ENCODE peak calls at places on chromosomes 11 and 22, in eight cellular contexts. I is heart right ventricle, E is BJ, B is PC-9, G is ovary, N is spleen, W is left ventricle myocardium inferior, A is MM.1S. S is an unnamed sample. For H3K36me3, the result is how much of the 10 kb centered on the place peaks cover.

GRCh38 chr22:26777402-26777801 is 120.0 kb downstream of the MIAT start:
- DNase-seq in G (no peak), E (peak), B (peak), N (no peak), I (no peak), W (no peak), A (no peak), S (no peak)

GRCh38 chr11:1301220-1302000 is 8.0 kb downstream of the TOLLIP start:
- DNase-seq in G (peak), W (no peak), I (no peak), N (peak), B (no peak), A (no peak), E (no peak), S (no peak)

GRCh38 chr11:129881570-129882170 is 13.7 kb downstream of the NFRKB start:
- DNase-seq in I (no peak), B (peak), A (peak), W (no peak), N (no peak), G (no peak), E (no peak), S (no peak)

GRCh38 chr11:62461740-62462522 is 43.1 kb downstream of the SCGB1A1 start:
- DNase-seq in I (no peak), W (no peak), B (no peak), E (peak), G (no peak), A (peak), N (no peak), S (no peak)

GRCh38 chr11:107619926-107620325 is 29.0 kb downstream of the ELMOD1 start:
- DNase-seq in B (no peak), E (no peak), A (no peak), G (no peak), N (no peak), I (no peak), W (no peak), S (no peak)

GRCh38 chr11:70661763-70662501 is 263.6 kb downstream of the CTTN start:
- DNase-seq in W (no peak), I (no peak), E (no peak), G (no peak), B (no peak), N (no peak), A (no peak), S (no peak)

GRCh38 chr11:57598831-57599155 is 1.3 kb downstream of the SERPING1 start:
- DNase-seq in E (no peak), I (no peak), G (peak), A (no peak), N (no peak), B (no peak), W (no peak), S (no peak)

GRCh38 chr11:64742940-64743590 is 877 bp downstream of the RASGRP2 start:
- DNase-seq in B (peak), E (no peak), G (peak), A (peak), I (peak), N (peak), W (peak), S (no peak)

GRCh38 chr11:35302388-35302787 is 117.0 kb downstream of the SLC1A2 start:
- DNase-seq in E (no peak), G (no peak), W (no peak), I (no peak), A (no peak), B (no peak), N (no peak), S (no peak)

GRCh38 chr11:21654091-21654490 is 538.8 kb upstream of the ANO5 start:
- DNase-seq in E (no peak), G (no peak), I (no peak), N (no peak), A (no peak), B (no peak), W (no peak), S (no peak)

GRCh38 chr22:18035740-18036139 is 11.4 kb upstream of the MICAL3 start:
- DNase-seq in I (no peak), W (peak), N (peak), E (no peak), B (peak), G (no peak), A (no peak), S (no peak)

GRCh38 chr22:25759825-25760231 is 17.8 kb downstream of the MYO18B start:
- DNase-seq in I (no peak), W (no peak), E (peak), N (no peak), G (no peak), A (no peak), B (peak), S (peak)

GRCh38 chr11:117604349-117604995 is 192.5 kb downstream of the DSCAML1 start:
- DNase-seq in E (no peak), W (no peak), A (no peak), I (no peak), B (no peak), N (no peak), G (no peak), S (no peak)

GRCh38 chr11:103803062-103803461 is 233.4 kb upstream of the DDI1 start:
- DNase-seq in A (no peak), W (no peak), I (no peak), N (no peak), G (no peak), B (no peak), E (no peak), S (peak)

GRCh38 chr11:1878134-1879031 is 13.3 kb downstream of the PRR33 start:
- DNase-seq in N (peak), E (no peak), I (peak), W (peak), A (no peak), G (peak), B (no peak), S (no peak)

GRCh38 chr11:28903716-28904115 is 795.5 kb downstream of the METTL15 start:
- DNase-seq in W (no peak), E (no peak), B (no peak), A (no peak), G (no peak), N (no peak), I (no peak), S (no peak)

GRCh38 chr11:33912405-33913361 is 20.8 kb upstream of the LMO2 start:
- DNase-seq in E (peak), B (peak), G (no peak), N (peak), A (no peak), W (no peak), I (no peak), S (peak)

GRCh38 chr22:21100149-21101032 is 54.6 kb downstream of the LRRC74B start:
- DNase-seq in E (no peak), A (no peak), I (no peak), N (no peak), W (no peak), G (no peak), B (no peak), S (no peak)

GRCh38 chr11:113014262-113014661 is 53.0 kb downstream of the NCAM1 start:
- DNase-seq in N (no peak), W (no peak), E (no peak), G (no peak), I (no peak), A (no peak), B (no peak), S (no peak)

GRCh38 chr22:29702931-29703594 is 16.7 kb upstream of the CABP7 start:
- DNase-seq in E (no peak), I (peak), N (no peak), A (no peak), B (no peak), W (peak), G (no peak), S (no peak)

GRCh38 chr11:1041471-1041870 is 5.0 kb upstream of the MUC6 start:
- DNase-seq in I (peak), A (no peak), W (no peak), N (peak), E (no peak), B (peak), G (no peak), S (no peak)

GRCh38 chr11:113263458-113264095 is 50.8 kb upstream of the TTC12 start:
- DNase-seq in W (no peak), N (no peak), B (no peak), E (no peak), G (no peak), A (no peak), I (no peak), S (no peak)

DNA sequence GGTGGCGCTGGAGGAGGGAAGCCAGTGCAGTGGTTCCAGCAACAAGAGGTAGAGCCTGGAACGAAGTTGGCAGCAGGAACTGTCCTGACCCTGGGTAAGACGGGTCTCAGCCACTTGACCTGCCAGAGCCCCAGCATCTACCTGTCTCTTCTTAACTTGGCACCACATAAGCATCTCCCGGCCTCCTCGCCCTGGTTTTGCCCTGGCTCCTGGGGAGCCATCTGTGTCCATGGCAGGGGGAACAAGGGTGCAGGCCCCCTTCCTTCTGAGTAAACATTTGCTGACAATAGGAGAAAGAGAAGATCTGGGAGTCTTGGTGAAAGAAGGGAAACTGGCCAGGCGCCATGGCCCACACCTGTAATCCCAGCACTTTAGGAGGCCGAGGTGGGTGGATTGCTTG is 12.8 kb downstream of the P2RY2 start:
- DNase-seq in W (no peak), A (no peak), G (peak), E (no peak), N (peak), B (no peak), I (no peak), S (no peak)
- TF ChIP-seq CTCF in W (no peak), A (no peak), G (no peak), E (no peak), N (no peak), B (no peak), I (no peak), S (no peak)

DNA sequence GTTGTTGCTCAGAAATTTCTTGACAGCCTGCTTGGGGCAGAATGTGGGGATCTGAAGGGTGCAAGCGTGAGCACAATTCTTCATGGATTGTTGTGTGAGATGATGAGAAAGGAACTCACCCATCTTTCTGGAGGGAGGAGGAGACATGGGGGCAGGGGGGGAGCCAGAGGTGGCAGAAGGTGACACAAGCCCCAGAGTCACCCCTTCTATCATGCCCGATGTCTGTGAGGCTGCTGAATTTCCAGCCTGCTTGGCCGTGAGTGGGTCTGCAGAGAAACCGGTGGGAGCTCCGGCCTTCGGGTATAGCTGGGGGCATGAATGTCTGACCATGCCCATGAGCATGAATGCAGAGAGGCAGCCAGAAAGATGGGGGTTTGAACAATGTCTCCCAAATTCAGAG is 870.7 kb downstream of the TBC1D22A start:
- DNase-seq in N (no peak), W (no peak), E (no peak), B (no peak), A (no peak), G (no peak), I (no peak), S (no peak)
- H3K4me3 ChIP-seq in N (no peak), W (no peak), E (no peak), B (peak), A (no peak), G (no peak), I (no peak), S (no peak)

GRCh38 chr11:118643995-118644345 is 35.5 kb downstream of the TREH start:
- DNase-seq in E (no peak), A (no peak), G (no peak), I (no peak), B (no peak), W (no peak), N (no peak), S (no peak)
- H3K36me3 ChIP-seq in E (half or more), A (under half), G (under half), I (under half), B (under half), W (half or more), N (under half), S (under half)

DNA sequence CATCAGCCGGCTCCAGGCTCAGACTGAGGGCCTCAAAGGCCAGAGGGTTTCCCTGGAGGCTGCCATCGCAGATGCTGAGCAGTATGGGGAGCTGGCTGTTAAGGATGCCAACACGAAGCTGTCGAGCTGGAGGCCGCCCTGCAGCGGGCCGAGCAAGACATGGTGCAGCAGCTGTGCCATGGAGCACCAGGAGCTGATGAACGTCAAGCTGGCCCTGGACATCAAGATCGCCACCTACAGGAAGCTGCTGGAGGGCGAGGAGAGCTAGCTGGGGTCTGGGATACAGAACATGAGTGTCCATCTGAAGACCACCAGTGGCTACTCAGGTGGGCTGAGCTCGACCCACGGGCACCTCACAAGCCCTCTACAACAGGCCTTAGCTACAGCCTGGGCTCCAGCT is 4.0 kb upstream of the SCUBE2 start:
- DNase-seq in G (no peak), E (no peak), A (no peak), W (no peak), N (no peak), I (no peak), B (no peak), S (no peak)
- TF ChIP-seq CTCF in G (no peak), E (peak), A (peak), W (no peak), N (no peak), I (no peak), B (no peak), S (no peak)

DNA sequence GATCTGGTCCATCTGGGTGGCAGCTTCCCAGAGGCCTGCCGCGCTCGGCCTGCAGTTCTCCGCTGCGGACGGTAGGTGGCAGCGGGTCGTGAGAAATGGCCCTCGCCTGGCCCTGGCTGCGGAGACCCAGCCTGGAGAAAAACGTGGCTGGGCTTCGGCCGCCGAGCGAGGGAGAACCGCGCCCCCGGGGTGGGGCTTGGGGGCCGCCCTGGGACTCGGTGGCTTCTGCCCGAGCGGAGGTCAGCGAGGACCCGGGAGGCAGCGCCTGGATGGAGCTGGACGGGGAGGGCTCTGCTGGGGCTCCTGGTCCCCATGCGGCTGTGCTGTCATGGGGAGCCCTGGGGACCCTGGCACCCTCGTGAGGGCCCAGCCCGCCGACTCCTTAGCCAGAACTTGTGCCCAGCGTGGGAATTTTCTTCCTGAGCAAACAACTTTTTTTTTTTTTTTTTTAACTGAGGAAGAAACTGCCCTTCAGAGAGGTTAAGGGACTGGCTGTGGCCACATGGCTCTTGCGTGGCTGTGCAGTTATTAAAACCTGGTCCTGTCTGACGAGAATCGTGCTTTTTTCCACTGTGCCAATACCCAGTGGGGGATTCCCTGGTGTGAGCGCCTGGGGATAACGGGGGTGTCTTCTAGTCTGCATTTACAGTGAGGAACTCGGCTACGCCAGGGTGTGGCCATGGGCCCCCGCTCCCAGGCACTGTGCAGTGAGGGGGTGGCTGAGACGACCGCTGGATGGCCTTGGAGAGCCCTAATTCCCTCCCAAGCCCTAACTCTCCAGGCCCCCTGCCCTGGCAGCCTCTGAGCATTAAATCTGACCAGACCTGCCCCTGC is 535.6 kb downstream of the INSC start:
- DNase-seq in N (peak), I (peak), B (peak), A (peak), W (peak), G (peak), E (peak), S (no peak)
- H3K4me3 ChIP-seq in N (peak), I (peak), B (peak), A (peak), W (peak), G (peak), E (peak), S (peak)

DNA sequence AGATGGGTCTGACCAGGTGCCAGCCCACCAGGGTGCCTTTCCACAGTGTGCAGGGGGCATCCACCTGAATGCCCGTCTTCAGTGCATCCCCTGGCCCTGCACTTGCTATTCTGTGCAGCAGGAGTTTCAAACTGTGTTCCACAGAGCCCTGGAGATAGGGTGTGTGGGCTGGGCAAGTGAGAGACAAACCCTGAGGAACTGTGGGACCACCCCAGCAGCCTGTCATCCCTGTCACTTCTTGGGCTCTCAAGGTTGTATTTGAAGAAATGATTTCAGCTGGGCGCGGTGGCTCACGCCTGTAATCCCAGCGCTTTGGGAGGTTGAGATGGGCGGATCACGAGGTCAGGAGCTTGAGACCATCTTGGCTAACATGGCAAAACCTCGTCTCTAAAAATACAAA is 6.4 kb upstream of the DGAT2 start:
- DNase-seq in G (no peak), N (no peak), B (no peak), A (no peak), I (no peak), W (no peak), E (no peak), S (no peak)
- H3K36me3 ChIP-seq in G (under half), N (under half), B (under half), A (under half), I (under half), W (under half), E (under half), S (under half)

GRCh38 chr11:44785856-44786606 is 59.3 kb downstream of the TSPAN18 start:
- DNase-seq in I (no peak), B (no peak), W (no peak), G (no peak), N (peak), E (no peak), A (no peak), S (no peak)
- TF ChIP-seq CTCF in I (no peak), B (peak), W (peak), G (no peak), N (no peak), E (peak), A (no peak), S (peak)

GRCh38 chr22:44672632-44673031 is 29.4 kb upstream of the PRR5 start:
- DNase-seq in G (no peak), I (no peak), W (no peak), A (no peak), E (no peak), N (no peak), B (no peak), S (no peak)
- H3K4me3 ChIP-seq in G (no peak), I (no peak), W (no peak), A (no peak), E (no peak), N (no peak), B (no peak), S (no peak)

DNA sequence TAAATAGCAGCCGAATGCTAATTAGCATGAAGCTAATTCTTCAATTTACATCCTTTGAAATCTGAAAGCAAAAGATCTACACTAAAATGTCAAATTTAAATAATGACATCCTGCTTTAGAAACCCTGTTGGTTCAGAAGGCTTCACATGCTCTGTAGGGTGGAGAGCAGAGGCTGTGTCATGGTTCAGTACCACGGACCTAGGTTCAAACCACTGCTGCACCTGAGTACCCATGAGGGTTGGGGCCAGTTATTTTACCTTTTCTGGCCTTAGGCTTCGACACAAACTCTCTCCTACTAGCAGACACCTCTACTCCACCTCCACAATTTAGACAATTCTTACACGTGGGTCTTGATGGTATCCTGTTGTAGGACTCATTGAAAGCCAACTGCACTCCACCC is 89.0 kb downstream of the RRAS2 start:
- DNase-seq in E (no peak), N (no peak), I (no peak), W (no peak), A (no peak), G (no peak), B (no peak), S (no peak)
- H3K36me3 ChIP-seq in E (under half), N (under half), I (under half), W (under half), A (under half), G (under half), B (under half), S (under half)